ENCODE peak calls at places on chromosomes 11 and 22, in four cellular contexts. Q, G, X and R are unnamed samples.

GRCh38 chr11:93842461-93842860 is 8.0 kb downstream of the VSTM5 start:
- DNase-seq in Q (peak), G (no peak), X (no peak), R (no peak)

GRCh38 chr11:6481924-6482275 is 599 bp downstream of the TIMM10B start:
- DNase-seq in Q (no peak), G (no peak), X (no peak), R (no peak)

GRCh38 chr11:12086271-12087074 is 23.9 kb upstream of the MICAL2 start:
- DNase-seq in Q (no peak), G (peak), X (no peak), R (no peak)

GRCh38 chr11:35962373-35963138 is 18.7 kb downstream of the LDLRAD3 start:
- DNase-seq in Q (no peak), G (no peak), X (no peak), R (no peak)

GRCh38 chr11:72328366-72329224 is 84.6 kb upstream of the PHOX2A start:
- DNase-seq in Q (no peak), G (no peak), X (no peak), R (no peak)

GRCh38 chr11:18312663-18313420 is 9.1 kb downstream of the HPS5 start:
- DNase-seq in Q (no peak), G (no peak), X (no peak), R (no peak)

GRCh38 chr11:99200720-99201119 is 180.0 kb downstream of the CNTN5 start:
- DNase-seq in Q (no peak), G (no peak), X (no peak), R (no peak)

GRCh38 chr11:104917259-104918112 is 19.2 kb upstream of the CASP12 start:
- DNase-seq in Q (no peak), G (no peak), X (no peak), R (no peak)

GRCh38 chr11:60951909-60952741 is at the start of gene SLC15A3:
- DNase-seq in Q (no peak), G (no peak), X (peak), R (peak)

GRCh38 chr11:132114743-132115142 is 744.3 kb downstream of the NTM start:
- DNase-seq in Q (no peak), G (no peak), X (no peak), R (no peak)

GRCh38 chr11:78474451-78474850 is 56.8 kb upstream of the GAB2 start:
- DNase-seq in Q (no peak), G (peak), X (no peak), R (no peak)

GRCh38 chr11:3087373-3087772 is 30.1 kb upstream of the CARS1 start:
- DNase-seq in Q (no peak), G (no peak), X (no peak), R (no peak)

GRCh38 chr11:28110839-28111235 is 2.6 kb downstream of the METTL15 start:
- DNase-seq in Q (no peak), G (no peak), X (no peak), R (no peak)

GRCh38 chr11:118740892-118741291 is 50.1 kb downstream of the DDX6 start:
- DNase-seq in Q (no peak), G (no peak), X (no peak), R (no peak)

GRCh38 chr11:65180877-65181568 is 705 bp upstream of the CAPN1 start:
- DNase-seq in Q (peak), G (peak), X (peak), R (peak)

GRCh38 chr11:75462117-75462653 is 29.2 kb upstream of the KLHL35 start:
- DNase-seq in Q (no peak), G (no peak), X (no peak), R (peak)

GRCh38 chr11:134920851-134921608 is 509.0 kb upstream of the B3GAT1 start:
- DNase-seq in Q (no peak), G (no peak), X (no peak), R (no peak)

GRCh38 chr11:62245271-62245753 is 3.3 kb downstream of the SCGB1D2 start:
- DNase-seq in Q (peak), G (peak), X (no peak), R (peak)

GRCh38 chr22:30823015-30823370 is 128.3 kb downstream of the OSBP2 start:
- DNase-seq in Q (peak), G (no peak), X (no peak), R (peak)

GRCh38 chr22:49660321-49660720 is 167.4 kb downstream of the BRD1 start:
- DNase-seq in Q (no peak), G (no peak), X (no peak), R (no peak)

DNA sequence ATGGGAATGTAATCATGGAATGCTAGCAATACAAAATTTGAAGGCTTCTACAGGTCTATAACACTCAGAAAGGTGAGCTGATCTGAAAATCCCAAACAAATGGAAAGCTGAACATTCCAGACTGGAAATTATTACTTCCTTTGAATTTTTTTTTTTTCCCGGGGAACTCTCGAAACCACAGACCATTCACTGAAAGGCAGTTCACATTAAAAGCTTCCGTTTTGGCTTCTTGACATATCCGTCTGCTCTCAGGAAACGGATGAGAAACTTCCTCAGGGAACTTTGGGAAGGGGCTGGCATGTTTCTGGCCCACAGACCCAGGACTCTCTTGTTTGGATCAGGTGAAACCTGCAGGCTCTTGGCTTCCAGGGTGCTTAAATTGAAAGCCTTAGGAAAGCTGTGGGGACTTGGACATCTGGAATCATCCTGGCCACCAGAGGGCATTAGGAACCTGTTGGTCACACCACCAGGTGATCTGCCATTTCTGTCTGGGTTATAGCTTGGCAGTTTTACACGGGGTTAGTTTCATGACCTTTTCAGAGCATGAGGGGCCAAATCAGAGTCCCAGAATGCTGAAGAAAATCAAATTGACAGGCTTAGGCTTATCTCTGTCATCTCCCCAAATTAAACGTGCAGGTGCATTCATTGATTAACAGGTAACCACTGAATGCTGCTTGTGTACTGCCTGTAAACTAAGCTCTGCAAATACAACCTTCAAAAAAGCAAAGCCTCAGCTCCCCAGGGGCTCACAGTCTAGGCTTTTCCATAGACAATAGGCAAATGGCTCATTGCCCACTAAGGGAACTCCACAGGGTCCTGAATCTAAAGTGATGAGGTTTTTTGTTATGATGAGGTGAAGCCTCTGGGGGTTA is 22.7 kb upstream of the GRAMD1B start:
- DNase-seq in Q (peak), G (peak), X (no peak), R (peak)
- TF ChIP-seq CREM in Q (no peak), G (no peak), X (no peak), R (no peak)

GRCh38 chr22:19527321-19527721 is 3.1 kb upstream of the CLDN5 start:
- DNase-seq in Q (no peak), G (no peak), X (no peak), R (no peak)

GRCh38 chr22:19525666-19526065 is 1.5 kb upstream of the CLDN5 start:
- DNase-seq in Q (peak), G (no peak), X (no peak), R (no peak)

GRCh38 chr22:19526076-19526701 is 2.0 kb upstream of the CLDN5 start:
- DNase-seq in Q (no peak), G (no peak), X (no peak), R (no peak)

GRCh38 chr22:19526702-19527111 is 2.5 kb upstream of the CLDN5 start:
- DNase-seq in Q (peak), G (no peak), X (no peak), R (no peak)

GRCh38 chr22:19527861-19528417 is 3.7 kb upstream of the CLDN5 start:
- DNase-seq in Q (peak), G (no peak), X (no peak), R (no peak)
- TF ChIP-seq ATF2 in Q (peak), G (no peak), X (no peak), R (no peak)

DNA sequence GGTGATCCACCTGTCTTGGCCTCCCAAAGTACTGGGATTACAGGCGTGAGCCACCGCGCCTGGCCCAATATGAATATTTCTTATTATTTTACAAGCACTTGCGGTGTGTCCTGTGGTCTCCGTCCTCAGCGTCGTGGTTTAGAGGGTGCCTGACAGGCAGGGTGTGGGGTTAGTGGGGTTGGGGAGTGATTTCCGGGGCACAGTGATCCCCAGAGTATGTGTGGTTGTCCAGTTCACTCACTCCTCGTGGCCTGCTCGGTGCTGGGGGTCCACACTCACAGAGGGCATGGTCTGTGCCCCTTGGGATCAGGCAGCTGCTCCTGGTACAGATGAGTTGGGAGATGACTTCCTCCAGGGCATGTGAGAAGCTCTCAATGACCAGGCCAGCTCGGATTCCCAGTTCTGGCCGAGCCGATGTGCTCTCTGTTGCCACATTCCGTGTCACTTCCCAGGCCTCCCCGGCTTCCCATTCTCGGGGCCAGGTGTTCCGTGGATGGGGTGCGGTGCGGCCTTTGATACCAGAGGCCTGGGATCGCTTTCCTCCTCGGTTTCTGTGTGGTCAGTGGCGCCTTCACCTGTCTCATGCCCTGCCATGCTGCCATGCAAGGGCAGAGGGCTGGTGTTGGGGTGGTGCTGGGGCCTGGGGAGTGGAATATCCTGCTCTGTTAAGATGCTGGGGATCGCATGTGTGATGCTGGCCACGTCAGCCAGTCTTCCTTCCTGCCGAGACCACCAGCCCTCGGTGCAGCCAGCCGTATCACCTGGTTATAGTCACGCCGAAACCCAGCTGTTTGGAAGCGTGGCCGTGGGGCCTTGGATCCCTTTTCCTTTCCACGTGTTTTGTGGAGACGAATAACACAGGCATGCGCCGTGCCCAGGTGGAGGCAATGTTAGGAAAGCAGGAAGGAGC is 39.6 kb downstream of the PARVB start:
- DNase-seq in Q (no peak), G (no peak), X (peak), R (no peak)
- TF ChIP-seq CREM in Q (no peak), G (no peak), X (peak), R (no peak)

GRCh38 chr11:43419460-43419859 is 60.7 kb downstream of the TTC17 start:
- DNase-seq in Q (peak), G (peak), X (no peak), R (no peak)
- TF ChIP-seq ATF2 in Q (no peak), G (no peak), X (no peak), R (no peak)

GRCh38 chr22:26697151-26697550 is 39.8 kb downstream of the MIAT start:
- DNase-seq in Q (no peak), G (no peak), X (no peak), R (no peak)
- TF ChIP-seq CREM in Q (no peak), G (no peak), X (no peak), R (no peak)

GRCh38 chr22:32202539-32203180 is 2.2 kb downstream of the RFPL2 start:
- DNase-seq in Q (peak), G (peak), X (no peak), R (peak)
- TF ChIP-seq ATF2 in Q (no peak), G (no peak), X (no peak), R (no peak)